ENCODE peak calls at places on chromosomes 1 and 21, in seven cellular contexts. W, F, S, R, N, L and K are unnamed samples. For H3K9me3, the result is how much of the 10 kb centered on the place peaks cover.

GRCh38 chr1:181739214-181739613 is 255.9 kb downstream of the CACNA1E start:
- DNase-seq in R (no peak), L (no peak), W (no peak), F (no peak), N (no peak), S (no peak), K (no peak)

GRCh38 chr21:41759926-41760325 is 6.9 kb downstream of the RIPK4 start:
- DNase-seq in S (no peak), L (no peak), F (no peak), N (no peak), R (no peak), W (no peak), K (peak)

GRCh38 chr21:38229260-38229877 is 27.4 kb upstream of the KCNJ15 start:
- DNase-seq in L (no peak), N (no peak), S (no peak), F (no peak), W (no peak), R (no peak), K (peak)

GRCh38 chr1:204127597-204128242 is 24.1 kb downstream of the ETNK2 start:
- DNase-seq in S (peak), L (peak), F (peak), W (peak), R (peak), N (peak), K (no peak)

GRCh38 chr1:93616221-93616995 is 65.2 kb downstream of the BCAR3 start:
- DNase-seq in L (no peak), F (peak), N (peak), R (no peak), S (no peak), W (no peak), K (no peak)

GRCh38 chr1:61007534-61008364 is 74.6 kb upstream of the NFIA start:
- DNase-seq in N (no peak), F (no peak), R (no peak), W (no peak), S (no peak), L (no peak), K (no peak)

GRCh38 chr1:60133848-60134247 is 60.3 kb upstream of the C1orf87 start:
- DNase-seq in L (no peak), S (no peak), F (no peak), W (no peak), R (no peak), N (no peak), K (no peak)

GRCh38 chr21:41664881-41665765 is 101.7 kb downstream of the RIPK4 start:
- DNase-seq in W (no peak), S (peak), N (no peak), L (no peak), R (no peak), F (no peak), K (peak)

GRCh38 chr21:43195131-43196021 is 26.6 kb downstream of the CRYAA start:
- DNase-seq in F (peak), L (peak), S (peak), N (no peak), R (peak), W (peak), K (peak)

GRCh38 chr1:86741947-86742572 is 37.7 kb downstream of the SH3GLB1 start:
- DNase-seq in R (peak), N (peak), L (peak), F (no peak), S (no peak), W (peak), K (no peak)

GRCh38 chr1:160474392-160475242 is 48.4 kb downstream of the SLAMF6 start:
- DNase-seq in N (no peak), F (no peak), S (no peak), R (no peak), W (no peak), L (no peak), K (no peak)

GRCh38 chr1:2921970-2922686 is 99.1 kb upstream of the ACTRT2 start:
- DNase-seq in F (no peak), N (peak), L (no peak), W (no peak), S (no peak), R (no peak), K (no peak)

GRCh38 chr1:2925291-2925690 is 96.0 kb upstream of the ACTRT2 start:
- DNase-seq in S (no peak), L (no peak), F (no peak), W (no peak), R (no peak), N (no peak), K (no peak)

GRCh38 chr1:2925923-2926322 is 95.3 kb upstream of the ACTRT2 start:
- DNase-seq in S (no peak), R (no peak), N (no peak), L (no peak), W (no peak), F (no peak), K (no peak)

GRCh38 chr1:2920421-2921015 is 100.7 kb upstream of the ACTRT2 start:
- DNase-seq in N (no peak), F (no peak), W (no peak), L (no peak), R (no peak), S (no peak), K (no peak)

GRCh38 chr1:2923351-2923750 is 97.9 kb upstream of the ACTRT2 start:
- DNase-seq in L (no peak), N (no peak), F (no peak), R (no peak), W (no peak), S (no peak), K (no peak)
- H3K9me3 ChIP-seq in L (under half), N (under half), F (under half), R (under half), W (under half), S (under half), K (under half)

GRCh38 chr1:154837679-154838171 is 32.4 kb downstream of the KCNN3 start:
- DNase-seq in N (no peak), L (peak), W (no peak), R (no peak), F (peak), S (peak), K (peak)
- TF ChIP-seq POLR2A in N (no peak), L (no peak), W (no peak), R (no peak), F (no peak), S (no peak), K (no peak)

DNA sequence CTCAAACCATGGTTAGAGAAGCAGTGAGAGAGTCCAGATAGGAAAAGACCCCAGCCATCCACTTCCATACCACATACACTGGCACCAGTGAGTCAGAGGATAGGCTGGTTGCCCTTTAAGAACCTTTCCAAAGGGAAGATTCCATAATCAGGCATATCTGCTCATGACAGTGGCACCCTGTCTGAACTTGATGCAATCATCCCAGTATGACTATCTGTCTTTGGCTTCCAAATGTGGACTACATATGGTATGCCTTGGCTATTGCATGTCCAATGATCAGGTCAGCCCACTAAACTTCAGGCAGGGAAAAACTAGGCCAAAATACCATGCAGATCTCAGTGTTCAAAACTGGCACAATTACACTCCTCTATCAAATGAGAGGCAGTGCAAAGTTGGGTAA is 20.6 kb downstream of the NPR1 start:
- DNase-seq in N (no peak), W (no peak), R (peak), F (no peak), L (no peak), S (no peak), K (no peak)
- H3K27ac ChIP-seq in N (peak), W (no peak), R (peak), F (peak), L (peak), S (no peak), K (peak)

GRCh38 chr21:39955326-39955725 is 88.1 kb downstream of the PCP4 start:
- DNase-seq in L (no peak), F (no peak), W (no peak), N (no peak), S (no peak), R (no peak), K (no peak)
- H3K9me3 ChIP-seq in L (under half), F (under half), W (under half), N (under half), S (under half), R (under half), K (under half)

DNA sequence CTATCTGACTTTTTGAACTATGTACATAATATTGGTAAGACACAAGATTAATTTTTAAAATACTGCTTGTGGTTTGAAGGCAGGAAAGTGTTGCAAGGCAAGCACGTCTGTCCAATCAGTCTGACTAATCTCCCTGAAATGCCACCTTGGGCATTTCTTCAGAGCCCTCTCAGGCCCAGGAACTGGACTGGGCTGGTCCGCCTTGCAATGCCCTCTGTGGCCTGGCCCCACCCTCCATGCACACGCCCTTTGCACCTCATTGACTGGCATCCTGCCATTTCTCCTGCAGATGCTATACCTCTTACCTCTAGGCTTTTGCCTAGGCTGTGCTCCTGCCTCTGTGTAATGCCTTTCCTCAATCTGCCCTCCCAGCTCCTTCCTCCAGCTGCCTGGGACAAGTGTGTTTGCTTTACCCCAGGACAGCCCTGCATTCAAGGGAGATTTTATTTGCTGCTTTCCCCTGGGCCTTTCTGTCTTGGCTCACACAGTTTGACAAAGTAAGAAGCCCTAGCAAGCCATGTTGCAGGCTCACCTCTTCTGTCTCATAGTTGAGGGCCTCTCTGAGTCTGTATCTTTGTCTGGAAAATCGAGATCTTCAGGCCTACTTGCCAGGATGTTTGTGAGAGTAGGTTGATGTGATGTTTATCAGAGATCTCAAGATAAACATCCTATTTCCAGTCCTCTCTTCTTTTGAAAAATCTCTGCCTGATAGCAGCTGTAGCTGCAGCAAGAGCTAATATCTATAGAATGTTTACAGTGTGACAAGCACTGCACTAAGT is 149.2 kb upstream of the JUN start:
- DNase-seq in W (peak), S (no peak), F (no peak), L (peak), N (peak), R (peak), K (no peak)
- TF ChIP-seq POLR2A in W (no peak), S (no peak), F (no peak), L (peak), N (no peak), R (no peak), K (no peak)

GRCh38 chr1:235898126-235898525 is 31.4 kb upstream of the LYST start:
- DNase-seq in N (no peak), R (no peak), L (no peak), S (no peak), W (no peak), F (no peak), K (no peak)
- H3K27ac ChIP-seq in N (no peak), R (no peak), L (no peak), S (no peak), W (no peak), F (no peak), K (no peak)

DNA sequence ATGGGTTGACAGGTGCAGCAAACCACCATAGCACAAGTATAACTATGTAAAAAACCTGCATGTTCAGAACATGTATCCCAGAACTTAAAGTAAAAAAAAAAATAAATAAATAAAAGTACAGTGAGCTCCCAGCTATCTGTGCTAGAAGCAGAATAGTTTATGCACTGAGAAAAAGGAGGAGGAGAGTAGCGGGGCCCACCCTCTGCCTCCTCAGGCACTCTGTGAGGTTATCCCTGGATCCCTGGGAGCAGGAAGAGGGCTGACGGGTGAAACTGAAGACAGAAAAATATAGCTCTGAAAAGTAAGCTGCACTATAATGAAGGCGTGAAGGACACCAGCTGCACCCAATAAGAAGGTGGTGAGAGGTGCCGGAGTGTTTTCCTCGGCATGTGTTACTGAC is 117.2 kb downstream of the SIPA1L2 start:
- DNase-seq in S (no peak), R (no peak), F (no peak), L (no peak), W (no peak), N (no peak), K (no peak)
- H3K9me3 ChIP-seq in S (under half), R (under half), F (under half), L (under half), W (under half), N (under half), K (under half)

DNA sequence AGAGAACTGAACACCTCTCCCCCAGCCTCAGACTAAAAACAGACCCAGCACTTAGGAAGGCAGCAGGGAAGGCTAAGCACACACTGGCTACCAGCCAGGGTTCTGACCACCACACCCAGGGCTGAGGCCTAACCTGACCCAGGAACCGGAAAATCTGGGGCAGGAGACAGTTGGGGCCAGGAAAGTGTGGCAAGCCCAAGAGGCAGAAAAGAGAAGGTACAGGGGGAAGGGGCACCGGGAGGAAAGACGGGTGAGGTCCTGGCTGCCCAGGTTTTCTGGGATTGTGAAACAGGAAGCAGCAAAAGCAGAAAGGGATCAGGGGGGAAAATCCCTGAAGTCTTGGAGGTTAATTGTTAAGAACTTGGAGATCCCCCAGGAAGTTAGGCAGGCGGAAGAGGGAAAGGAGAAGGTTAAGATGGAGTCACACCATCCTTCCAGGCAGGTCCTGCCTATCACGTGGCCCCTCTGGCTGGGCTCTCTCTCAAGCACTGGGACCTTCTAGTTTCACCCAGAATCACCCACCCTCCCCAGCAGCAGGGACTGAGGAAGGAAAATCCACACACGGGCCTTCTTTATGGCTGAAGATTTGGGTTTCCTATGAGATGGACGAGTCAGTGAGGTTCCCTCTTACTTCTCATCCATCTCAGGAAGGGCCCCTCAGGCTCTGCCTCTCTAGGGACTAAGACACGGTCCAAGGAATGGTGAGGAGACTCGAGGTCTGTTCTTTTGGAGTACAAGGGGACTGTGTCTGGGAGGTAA is 2.6 kb downstream of the HDGF start:
- DNase-seq in F (peak), S (peak), N (no peak), L (peak), R (peak), W (no peak), K (no peak)
- TF ChIP-seq POLR2A in F (no peak), S (peak), N (no peak), L (peak), R (no peak), W (peak), K (no peak)